ENCODE peak calls at places on chromosomes 11 and 22, in five cellular contexts. M is PC-9, T is neural progenitor cell, A is GM23248, G is fibroblast of lung. H is an unnamed sample. For H3K79me2, the result is how much of the 10 kb centered on the place peaks cover.

GRCh38 chr11:12329169-12329568 is 48.2 kb upstream of the PARVA start:
- DNase-seq in A (no peak), T (no peak), G (no peak), M (no peak), H (no peak)

GRCh38 chr11:12768731-12769673 is 94.8 kb downstream of the TEAD1 start:
- DNase-seq in G (no peak), T (no peak), M (no peak), A (no peak), H (no peak)

GRCh38 chr22:31124811-31125465 is 2.2 kb downstream of the INPP5J start:
- DNase-seq in G (no peak), A (no peak), T (no peak), M (no peak), H (no peak)

GRCh38 chr22:35892192-35892591 is 136.4 kb downstream of the RBFOX2 start:
- DNase-seq in A (peak), G (peak), M (no peak), T (no peak), H (no peak)

GRCh38 chr11:121099885-121100284 is 1.2 kb upstream of the TECTA start:
- DNase-seq in A (peak), T (no peak), M (no peak), G (peak), H (no peak)

GRCh38 chr22:49783926-49784629 is 43.6 kb downstream of the BRD1 start:
- DNase-seq in M (no peak), T (no peak), G (no peak), A (no peak), H (no peak)

GRCh38 chr22:19223110-19223509 is 44.6 kb upstream of the SLC25A1 start:
- DNase-seq in A (no peak), T (no peak), M (no peak), G (no peak), H (no peak)

GRCh38 chr11:57460017-57460755 is at the start of gene RTN4RL2:
- DNase-seq in A (peak), G (peak), T (peak), M (peak), H (peak)

GRCh38 chr22:38030311-38031133 is 26.7 kb upstream of the PICK1 start:
- DNase-seq in M (no peak), G (no peak), A (peak), T (peak), H (no peak)

GRCh38 chr22:38028344-38029130 is 28.7 kb upstream of the PICK1 start:
- DNase-seq in G (no peak), T (no peak), M (no peak), A (no peak), H (no peak)

GRCh38 chr22:38029901-38030300 is 27.3 kb upstream of the PICK1 start:
- DNase-seq in G (no peak), M (no peak), T (no peak), A (no peak), H (no peak)

GRCh38 chr22:38027487-38027886 is 29.7 kb upstream of the PICK1 start:
- DNase-seq in G (no peak), A (no peak), M (no peak), T (no peak), H (no peak)

DNA sequence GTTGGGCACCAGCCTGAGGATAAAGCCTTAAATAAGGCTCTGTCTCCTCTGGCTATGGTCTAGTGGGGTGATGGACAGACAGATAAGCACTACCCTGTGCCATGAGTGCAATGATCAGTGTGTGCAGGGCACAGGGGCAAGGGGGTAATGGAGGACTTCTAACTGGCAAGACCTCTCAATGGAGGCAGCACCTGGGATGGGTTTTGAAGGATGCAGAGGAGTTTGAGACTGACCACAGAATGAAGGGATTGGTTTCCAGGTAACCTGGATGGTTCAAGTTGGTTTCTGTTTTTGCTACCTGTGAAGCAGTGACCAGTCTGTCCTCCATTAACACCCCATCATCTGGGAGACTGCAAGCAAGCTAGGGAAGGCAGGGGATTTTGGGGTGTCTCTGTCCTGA is 27.8 kb upstream of the PICK1 start:
- DNase-seq in G (no peak), A (no peak), T (no peak), M (no peak), H (no peak)
- H2AFZ ChIP-seq in G (no peak), A (no peak), T (no peak), M (no peak), H (no peak)

DNA sequence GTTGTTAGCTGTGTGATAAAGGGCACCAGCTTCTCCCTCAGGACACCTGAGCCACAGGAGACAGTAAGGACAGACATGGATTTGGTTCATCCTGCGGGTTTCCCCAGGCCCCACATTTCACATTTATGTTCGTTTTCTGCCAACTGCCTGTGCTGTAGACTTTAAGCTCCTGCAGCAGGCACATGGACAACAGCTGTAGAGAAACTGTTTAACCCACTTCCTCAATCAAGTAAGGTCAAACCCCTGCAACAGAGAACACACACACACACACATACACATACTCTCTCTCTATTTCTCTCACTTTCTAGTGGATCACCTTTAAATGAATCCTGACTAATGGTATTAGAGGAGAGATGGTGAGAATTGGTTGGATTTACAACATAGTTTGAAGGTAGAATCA is 90.7 kb downstream of the C11orf87 start:
- DNase-seq in M (no peak), A (no peak), T (no peak), G (no peak), H (no peak)
- H3K79me2 ChIP-seq in M (under half), A (under half), T (under half), G (under half), H (under half)

GRCh38 chr22:45645150-45645525 is 26.5 kb upstream of the ATXN10 start:
- DNase-seq in T (no peak), G (no peak), M (no peak), A (no peak), H (no peak)
- H2AFZ ChIP-seq in T (peak), G (no peak), M (peak), A (peak), H (no peak)

GRCh38 chr22:46225631-46226030 is 24.5 kb downstream of the CDPF1 start:
- DNase-seq in G (no peak), A (no peak), T (no peak), M (no peak), H (no peak)
- H3K79me2 ChIP-seq in G (under half), A (under half), T (under half), M (under half), H (under half)

GRCh38 chr22:43995798-43996169 is 28.3 kb upstream of the PARVB start:
- DNase-seq in A (no peak), G (no peak), M (no peak), T (no peak), H (no peak)
- H2AFZ ChIP-seq in A (no peak), G (no peak), M (no peak), T (no peak), H (no peak)

DNA sequence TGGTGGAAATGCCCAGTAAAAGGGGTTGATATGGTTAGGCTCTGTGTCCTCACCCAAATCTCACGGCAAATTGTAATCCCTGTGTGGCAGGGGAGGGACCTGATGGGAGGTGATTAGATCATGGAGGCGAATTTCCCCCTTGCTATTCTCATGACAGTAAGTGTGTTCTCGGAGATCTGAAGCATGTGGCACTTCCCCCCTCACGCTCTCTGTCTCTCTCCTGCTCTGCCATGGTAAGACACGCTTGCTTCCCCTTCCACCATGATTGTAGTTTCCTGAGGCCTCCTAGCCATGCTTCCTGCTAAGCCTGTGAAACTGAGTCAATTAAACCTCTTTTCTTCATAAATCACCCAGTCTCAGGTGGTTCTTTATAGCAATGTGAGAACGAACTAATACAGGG is 37.4 kb downstream of the PACSIN2 start:
- DNase-seq in M (no peak), A (no peak), G (no peak), T (no peak), H (no peak)
- H3K79me2 ChIP-seq in M (half or more), A (half or more), G (under half), T (half or more), H (under half)

GRCh38 chr11:14974021-14974698 is 2.0 kb upstream of the CALCA start:
- DNase-seq in A (no peak), M (no peak), G (no peak), T (peak), H (no peak)

GRCh38 chr11:14973621-14974020 is 1.5 kb upstream of the CALCA start:
- DNase-seq in M (no peak), T (peak), G (peak), A (peak), H (no peak)

GRCh38 chr11:14977481-14977880 is 5.3 kb upstream of the CALCA start:
- DNase-seq in A (no peak), T (no peak), G (no peak), M (no peak), H (no peak)

GRCh38 chr11:14972581-14973490 is 685 bp upstream of the CALCA start:
- DNase-seq in M (no peak), G (no peak), A (no peak), T (peak), H (peak)

DNA sequence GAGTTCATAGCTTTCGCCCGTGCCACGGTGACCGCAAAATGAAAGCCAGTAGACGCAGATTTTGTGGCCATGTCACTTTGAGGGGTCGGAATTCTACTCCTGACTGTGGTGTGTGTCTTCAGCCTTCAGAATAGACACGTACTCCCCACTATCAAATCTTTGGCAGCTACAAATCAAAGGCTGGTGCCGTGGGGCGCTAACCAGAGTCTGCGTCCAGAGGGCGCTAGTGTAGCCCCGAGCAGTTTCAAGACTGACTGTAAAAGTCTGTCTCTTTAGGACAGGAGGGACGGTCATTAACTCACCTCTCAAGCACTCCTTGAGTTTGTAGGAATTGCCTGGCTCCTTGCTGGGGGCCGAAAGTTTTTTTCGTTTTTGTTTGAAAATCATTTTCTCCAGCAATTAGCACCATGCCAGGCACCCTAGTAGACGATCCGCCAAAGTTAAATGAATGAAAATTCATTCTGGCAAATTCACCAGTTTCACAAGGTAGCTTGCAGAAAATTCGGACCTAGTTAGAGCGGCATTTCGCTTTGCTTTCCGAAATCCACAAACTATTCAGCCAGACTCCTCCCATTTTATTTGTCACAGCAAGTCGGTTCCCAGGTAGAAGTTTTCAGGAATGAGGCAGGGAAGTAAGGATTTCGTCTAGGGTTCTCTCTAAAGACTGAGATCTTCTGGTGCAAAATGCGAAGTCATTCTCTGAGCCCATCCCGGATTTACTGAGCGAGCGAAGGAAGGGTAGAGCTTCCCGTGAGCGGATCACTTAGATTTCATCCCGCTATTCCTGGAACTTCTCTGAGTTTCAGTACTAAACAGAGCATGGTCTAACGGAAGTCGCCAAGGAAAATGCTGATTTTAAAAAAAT is 2.8 kb upstream of the CALCA start:
- DNase-seq in M (peak), A (peak), T (peak), G (peak), H (peak)
- H2AFZ ChIP-seq in M (no peak), A (no peak), T (peak), G (no peak), H (no peak)

GRCh38 chr11:102172127-102172848 is 62.0 kb downstream of the YAP1 start:
- DNase-seq in G (peak), M (no peak), T (no peak), A (peak), H (no peak)

GRCh38 chr11:102177126-102177525 is 66.9 kb downstream of the YAP1 start:
- DNase-seq in M (no peak), A (peak), G (no peak), T (no peak), H (no peak)

GRCh38 chr11:102179366-102179765 is 69.1 kb downstream of the YAP1 start:
- DNase-seq in A (no peak), G (no peak), T (no peak), M (no peak), H (no peak)

GRCh38 chr11:102177974-102178631 is 67.9 kb downstream of the YAP1 start:
- DNase-seq in T (no peak), A (peak), M (peak), G (peak), H (no peak)
- H3K79me2 ChIP-seq in T (under half), A (half or more), M (half or more), G (half or more), H (under half)